ENCODE peak calls at places on chromosomes 11 and 22, in four cellular contexts. One of them, this sample, is unnamed.

GRCh38 chr22:26711205-26711958 is 54.0 kb downstream of the MIAT start:
- DNase-seq in glutamatergic neuron: no peak
- DNase-seq in bronchial epithelial cell: no peak
- DNase-seq in H9: peak
- DNase-seq in this sample: no peak

GRCh38 chr11:80843266-80843974 is 1402.6 kb upstream of the TENM4 start:
- DNase-seq in glutamatergic neuron: no peak
- DNase-seq in bronchial epithelial cell: peak
- DNase-seq in H9: no peak
- DNase-seq in this sample: no peak

GRCh38 chr11:118902336-118903203 is 18.9 kb downstream of the CXCR5 start:
- DNase-seq in glutamatergic neuron: no peak
- DNase-seq in bronchial epithelial cell: no peak
- DNase-seq in H9: no peak
- DNase-seq in this sample: no peak

GRCh38 chr22:40727607-40728325 is 48.5 kb downstream of the MCHR1 start:
- DNase-seq in bronchial epithelial cell: no peak
- DNase-seq in H9: no peak
- DNase-seq in glutamatergic neuron: no peak
- DNase-seq in this sample: no peak

GRCh38 chr11:59437770-59438169 is 1.5 kb downstream of the OR5A1 start:
- DNase-seq in H9: peak
- DNase-seq in glutamatergic neuron: no peak
- DNase-seq in bronchial epithelial cell: no peak
- DNase-seq in this sample: no peak

GRCh38 chr22:38760477-38761201 is 4.8 kb upstream of the SUN2 start:
- DNase-seq in bronchial epithelial cell: no peak
- DNase-seq in glutamatergic neuron: peak
- DNase-seq in H9: no peak
- DNase-seq in this sample: no peak

GRCh38 chr11:93196816-93197382 is 892 bp downstream of the SLC36A4 start:
- DNase-seq in H9: no peak
- DNase-seq in bronchial epithelial cell: no peak
- DNase-seq in glutamatergic neuron: no peak
- DNase-seq in this sample: no peak

GRCh38 chr11:68775951-68776388 is 24.6 kb upstream of the TESMIN start:
- DNase-seq in glutamatergic neuron: no peak
- DNase-seq in H9: no peak
- DNase-seq in bronchial epithelial cell: no peak
- DNase-seq in this sample: no peak

GRCh38 chr11:115912484-115912945 is 408.3 kb upstream of the CADM1 start:
- DNase-seq in glutamatergic neuron: no peak
- DNase-seq in H9: peak
- DNase-seq in bronchial epithelial cell: peak
- DNase-seq in this sample: no peak

GRCh38 chr11:75267171-75267970 is 26.8 kb downstream of the TPBGL start:
- DNase-seq in glutamatergic neuron: peak
- DNase-seq in bronchial epithelial cell: no peak
- DNase-seq in H9: no peak
- DNase-seq in this sample: no peak

GRCh38 chr11:116958246-116958645 is 120.8 kb upstream of the APOA1 start:
- DNase-seq in H9: no peak
- DNase-seq in glutamatergic neuron: no peak
- DNase-seq in bronchial epithelial cell: peak
- DNase-seq in this sample: no peak

GRCh38 chr11:29135504-29135903 is 881.3 kb downstream of the KCNA4 start:
- DNase-seq in H9: no peak
- DNase-seq in glutamatergic neuron: no peak
- DNase-seq in bronchial epithelial cell: no peak
- DNase-seq in this sample: no peak

GRCh38 chr22:36397081-36397766 is 9.5 kb upstream of the MYH9 start:
- DNase-seq in glutamatergic neuron: no peak
- DNase-seq in H9: no peak
- DNase-seq in bronchial epithelial cell: peak
- DNase-seq in this sample: no peak

GRCh38 chr11:13717331-13717730 is 48.9 kb downstream of the FAR1 start:
- DNase-seq in H9: no peak
- DNase-seq in bronchial epithelial cell: peak
- DNase-seq in glutamatergic neuron: no peak
- DNase-seq in this sample: no peak

GRCh38 chr11:106988151-106988806 is 30.0 kb downstream of the GUCY1A2 start:
- DNase-seq in H9: no peak
- DNase-seq in bronchial epithelial cell: peak
- DNase-seq in glutamatergic neuron: no peak
- DNase-seq in this sample: no peak

GRCh38 chr11:108474664-108475485 is 7.5 kb upstream of the C11orf65 start:
- DNase-seq in glutamatergic neuron: no peak
- DNase-seq in bronchial epithelial cell: no peak
- DNase-seq in H9: no peak
- DNase-seq in this sample: no peak

GRCh38 chr11:123197711-123198110 is 2.7 kb upstream of the CLMP start:
- DNase-seq in bronchial epithelial cell: peak
- DNase-seq in H9: no peak
- DNase-seq in glutamatergic neuron: no peak
- DNase-seq in this sample: no peak

GRCh38 chr11:100625041-100625440 is 62.0 kb upstream of the ARHGAP42 start:
- DNase-seq in bronchial epithelial cell: peak
- DNase-seq in glutamatergic neuron: no peak
- DNase-seq in H9: no peak
- DNase-seq in this sample: peak

GRCh38 chr22:17869285-17870096 is 95.2 kb upstream of the BID start:
- DNase-seq in bronchial epithelial cell: no peak
- DNase-seq in H9: no peak
- DNase-seq in glutamatergic neuron: no peak
- DNase-seq in this sample: no peak

GRCh38 chr11:11987503-11988022 is 20.9 kb downstream of the DKK3 start:
- DNase-seq in bronchial epithelial cell: peak
- DNase-seq in glutamatergic neuron: no peak
- DNase-seq in H9: peak
- DNase-seq in this sample: no peak

DNA sequence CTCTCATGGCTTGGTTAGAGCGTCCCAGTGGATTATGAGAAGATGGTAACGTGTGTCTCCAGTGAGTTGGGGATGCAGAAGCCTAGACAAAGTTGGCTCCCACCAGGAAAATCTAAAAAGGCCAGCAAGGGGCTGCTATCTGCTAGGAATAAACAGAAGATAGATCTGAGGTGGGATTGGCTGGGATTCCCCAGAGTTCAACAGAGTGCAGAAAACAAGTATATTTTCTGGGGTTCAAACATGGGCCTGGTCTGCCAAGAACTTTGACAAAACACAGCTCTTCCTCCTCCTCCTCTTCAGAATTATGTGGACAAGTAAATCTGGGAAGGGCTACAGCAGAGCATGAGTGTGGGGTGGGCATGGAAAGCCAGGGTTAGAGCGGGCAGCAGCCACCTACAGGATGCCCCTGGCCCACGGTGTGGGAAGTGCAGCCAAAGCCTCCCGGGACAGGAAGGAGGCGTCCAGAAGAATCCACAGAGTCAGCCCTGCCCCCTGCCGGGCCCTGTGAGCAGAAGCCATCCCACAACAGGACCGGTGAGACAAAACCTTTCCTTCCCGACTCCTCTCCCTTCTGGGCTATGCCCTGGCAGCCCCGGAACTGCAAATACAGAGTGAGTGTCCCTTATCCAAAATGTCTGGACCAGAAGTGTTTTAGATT is 67.1 kb downstream of the CD82 start:
- DNase-seq in H9: peak
- DNase-seq in glutamatergic neuron: no peak
- DNase-seq in bronchial epithelial cell: peak
- DNase-seq in this sample: no peak
- TF ChIP-seq CTCF in H9: peak
- TF ChIP-seq CTCF in glutamatergic neuron: no peak
- TF ChIP-seq CTCF in bronchial epithelial cell: peak
- TF ChIP-seq CTCF in this sample: peak

GRCh38 chr11:85809881-85810280 is 1.1 kb downstream of the SYTL2 start:
- DNase-seq in bronchial epithelial cell: no peak
- DNase-seq in glutamatergic neuron: peak
- DNase-seq in H9: peak
- DNase-seq in this sample: peak

GRCh38 chr11:85810521-85810870 is 445 bp downstream of the SYTL2 start:
- DNase-seq in glutamatergic neuron: no peak
- DNase-seq in bronchial epithelial cell: no peak
- DNase-seq in H9: peak
- DNase-seq in this sample: peak

GRCh38 chr11:85809191-85809590 is 1.8 kb downstream of the SYTL2 start:
- DNase-seq in H9: no peak
- DNase-seq in bronchial epithelial cell: no peak
- DNase-seq in glutamatergic neuron: no peak
- DNase-seq in this sample: no peak

GRCh38 chr11:85811624-85812023 is 683 bp upstream of the SYTL2 start:
- DNase-seq in glutamatergic neuron: no peak
- DNase-seq in H9: no peak
- DNase-seq in bronchial epithelial cell: no peak
- DNase-seq in this sample: no peak

DNA sequence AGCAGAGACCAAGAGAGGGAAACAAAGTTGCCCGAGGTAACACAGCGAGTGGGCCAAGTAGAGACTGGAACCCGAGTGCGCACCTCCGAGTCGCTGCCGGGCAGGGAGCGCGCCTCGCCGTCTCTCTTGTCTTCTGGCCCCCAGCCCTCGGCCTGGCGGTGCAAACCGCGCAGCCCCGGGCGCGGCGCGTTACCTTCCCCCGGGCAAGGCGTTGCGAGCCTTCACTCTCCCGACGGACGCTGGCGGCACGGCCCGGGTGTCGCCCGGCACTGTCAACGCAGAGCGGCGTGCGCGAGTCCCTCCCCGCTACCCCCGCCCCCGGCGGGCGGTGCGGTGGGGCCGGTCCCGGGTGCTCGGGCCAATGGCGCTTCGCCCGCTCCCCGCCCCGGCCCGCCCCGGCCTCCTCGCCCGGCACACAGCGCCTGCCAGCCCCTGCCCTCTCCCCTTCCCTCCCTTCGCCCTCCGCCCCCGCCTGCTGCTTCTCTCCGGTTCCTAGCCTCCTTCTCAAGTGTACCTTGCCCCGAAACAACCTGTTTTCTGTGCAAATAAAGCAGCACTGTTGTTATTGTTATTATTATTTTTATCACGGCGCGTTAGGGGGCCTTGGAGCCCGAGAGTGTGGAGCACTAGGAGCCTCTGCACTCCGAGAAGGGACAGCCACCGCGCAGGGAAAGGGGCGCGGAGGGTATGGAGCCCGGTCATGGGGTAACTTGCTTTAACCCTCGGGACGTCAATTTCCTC is at the start of gene SYTL2:
- DNase-seq in bronchial epithelial cell: peak
- DNase-seq in glutamatergic neuron: peak
- DNase-seq in H9: peak
- DNase-seq in this sample: peak
- TF ChIP-seq CTCF in bronchial epithelial cell: no peak
- TF ChIP-seq CTCF in glutamatergic neuron: no peak
- TF ChIP-seq CTCF in H9: no peak
- TF ChIP-seq CTCF in this sample: no peak

GRCh38 chr11:83409891-83410290 is 123.7 kb upstream of the CCDC90B start:
- DNase-seq in glutamatergic neuron: no peak
- DNase-seq in H9: no peak
- DNase-seq in bronchial epithelial cell: no peak
- DNase-seq in this sample: no peak

GRCh38 chr11:83409476-83409875 is 123.3 kb upstream of the CCDC90B start:
- DNase-seq in glutamatergic neuron: no peak
- DNase-seq in bronchial epithelial cell: no peak
- DNase-seq in H9: no peak
- DNase-seq in this sample: no peak

GRCh38 chr11:83408946-83409345 is 122.8 kb upstream of the CCDC90B start:
- DNase-seq in H9: no peak
- DNase-seq in glutamatergic neuron: no peak
- DNase-seq in bronchial epithelial cell: no peak
- DNase-seq in this sample: no peak

GRCh38 chr11:83410605-83411565 is 124.7 kb upstream of the CCDC90B start:
- DNase-seq in glutamatergic neuron: no peak
- DNase-seq in H9: no peak
- DNase-seq in bronchial epithelial cell: no peak
- DNase-seq in this sample: no peak
- TF ChIP-seq CTCF in glutamatergic neuron: no peak
- TF ChIP-seq CTCF in H9: no peak
- TF ChIP-seq CTCF in bronchial epithelial cell: no peak
- TF ChIP-seq CTCF in this sample: no peak

GRCh38 chr11:3971756-3972404 is 116.4 kb downstream of the STIM1 start:
- DNase-seq in bronchial epithelial cell: peak
- DNase-seq in H9: no peak
- DNase-seq in glutamatergic neuron: no peak
- DNase-seq in this sample: no peak
- TF ChIP-seq CTCF in bronchial epithelial cell: peak
- TF ChIP-seq CTCF in H9: no peak
- TF ChIP-seq CTCF in glutamatergic neuron: no peak
- TF ChIP-seq CTCF in this sample: no peak

DNA sequence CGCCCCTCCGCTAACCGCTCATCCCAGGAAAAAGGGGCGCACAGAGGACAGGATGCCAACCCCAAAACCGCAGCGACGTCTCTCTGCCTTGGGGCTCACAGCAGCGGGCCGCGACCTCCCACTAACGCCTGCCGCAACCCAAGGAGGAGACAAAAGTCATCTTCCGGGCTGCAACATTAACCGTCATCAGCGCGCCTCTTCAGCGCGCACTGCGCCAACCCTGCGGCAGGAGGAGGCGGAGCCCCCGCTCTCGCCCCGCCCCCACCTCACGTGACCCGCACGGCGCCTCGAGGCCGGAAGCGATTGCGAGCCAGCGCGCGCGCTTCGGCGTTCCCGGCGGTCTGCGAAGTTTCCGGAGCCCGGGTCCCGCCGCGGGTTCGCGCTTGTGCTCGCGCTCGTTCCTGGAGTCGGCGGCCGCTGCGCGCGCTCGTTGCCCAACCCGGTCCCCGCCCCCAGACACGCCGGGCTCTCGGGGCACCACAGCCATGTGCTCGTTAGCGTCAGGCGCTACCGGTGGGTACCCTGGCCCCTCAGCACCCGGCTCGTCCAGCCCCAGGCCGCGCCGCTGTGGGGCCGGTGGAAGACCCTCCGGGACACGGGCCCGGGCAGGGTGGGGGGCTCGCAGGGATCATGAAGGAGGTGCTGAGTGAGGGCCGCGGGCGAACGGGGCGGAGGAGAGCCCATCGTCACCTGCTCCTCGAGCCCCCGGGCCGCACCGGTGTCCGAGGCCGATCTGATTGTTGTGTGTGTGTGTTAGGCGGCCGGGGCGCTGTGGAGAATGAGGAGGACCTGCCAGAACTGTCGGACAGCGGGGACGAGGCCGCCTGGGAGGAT is at the start of gene PRMT3:
- DNase-seq in bronchial epithelial cell: peak
- DNase-seq in H9: peak
- DNase-seq in glutamatergic neuron: peak
- DNase-seq in this sample: peak
- TF ChIP-seq CTCF in bronchial epithelial cell: no peak
- TF ChIP-seq CTCF in H9: peak
- TF ChIP-seq CTCF in glutamatergic neuron: peak
- TF ChIP-seq CTCF in this sample: peak

This sample was measured in nephron progenitor cell.